ENCODE peak calls at places on chromosomes 12 and 14, in eight cellular contexts. V, C, E, L, F, K, I and U are unnamed samples.

GRCh38 chr12:27592548-27592947 is 68.5 kb downstream of the PPFIBP1 start:
- ATAC-seq in V (no peak), C (peak), E (peak), L (peak), F (peak), K (peak), I (peak), U (peak)

GRCh38 chr12:31570880-31571279 is 20.1 kb downstream of the DENND5B start:
- ATAC-seq in V (no peak), C (no peak), E (no peak), L (no peak), F (no peak), K (no peak), I (no peak), U (no peak)

GRCh38 chr12:1204581-1205121 is 213.6 kb downstream of the ERC1 start:
- ATAC-seq in V (no peak), C (no peak), E (no peak), L (peak), F (peak), K (no peak), I (no peak), U (no peak)

GRCh38 chr12:29559194-29559593 is 61.7 kb upstream of the OVCH1 start:
- ATAC-seq in V (no peak), C (no peak), E (no peak), L (no peak), F (no peak), K (no peak), I (no peak), U (no peak)

GRCh38 chr12:581321-581720 is 81.9 kb downstream of the NINJ2 start:
- ATAC-seq in V (no peak), C (peak), E (no peak), L (no peak), F (no peak), K (no peak), I (no peak), U (no peak)

GRCh38 chr12:113298861-113299545 is 35.9 kb downstream of the SLC8B1 start:
- ATAC-seq in V (no peak), C (peak), E (peak), L (peak), F (peak), K (peak), I (no peak), U (peak)

GRCh38 chr12:47121146-47121545 is 41.4 kb upstream of the AMIGO2 start:
- ATAC-seq in V (no peak), C (no peak), E (no peak), L (no peak), F (no peak), K (no peak), I (peak), U (no peak)

GRCh38 chr12:69779928-69780327 is 41.3 kb downstream of the RAB3IP start:
- ATAC-seq in V (peak), C (no peak), E (no peak), L (no peak), F (no peak), K (no peak), I (peak), U (no peak)

GRCh38 chr14:105395538-105395854 is 2.8 kb upstream of the TEX22 start:
- ATAC-seq in V (no peak), C (no peak), E (no peak), L (no peak), F (no peak), K (no peak), I (no peak), U (no peak)

GRCh38 chr14:76320486-76320885 is 55.5 kb upstream of the ESRRB start:
- ATAC-seq in V (no peak), C (no peak), E (no peak), L (no peak), F (no peak), K (no peak), I (no peak), U (no peak)

GRCh38 chr12:39011161-39011560 is 105.8 kb upstream of the CPNE8 start:
- ATAC-seq in V (no peak), C (no peak), E (no peak), L (no peak), F (no peak), K (no peak), I (no peak), U (no peak)

GRCh38 chr14:58297412-58297761 is 968 bp upstream of the ARID4A start:
- ATAC-seq in V (no peak), C (no peak), E (peak), L (no peak), F (no peak), K (no peak), I (no peak), U (no peak)

GRCh38 chr14:85060116-85060515 is 469.8 kb upstream of the FLRT2 start:
- ATAC-seq in V (no peak), C (no peak), E (no peak), L (no peak), F (no peak), K (no peak), I (no peak), U (no peak)

GRCh38 chr12:105083041-105083440 is 1.2 kb downstream of the ALDH1L2 start:
- ATAC-seq in V (no peak), C (no peak), E (no peak), L (no peak), F (no peak), K (no peak), I (no peak), U (no peak)

GRCh38 chr12:104648746-104649145 is 192.0 kb downstream of the CHST11 start:
- ATAC-seq in V (no peak), C (no peak), E (no peak), L (no peak), F (no peak), K (no peak), I (no peak), U (no peak)

GRCh38 chr12:45166056-45166455 is 49.8 kb upstream of the ANO6 start:
- ATAC-seq in V (no peak), C (peak), E (no peak), L (no peak), F (peak), K (peak), I (no peak), U (no peak)

GRCh38 chr12:132309162-132310086 is 20.0 kb downstream of the GALNT9 start:
- ATAC-seq in V (no peak), C (no peak), E (no peak), L (no peak), F (no peak), K (no peak), I (no peak), U (no peak)

GRCh38 chr14:97275276-97275675 is 478.1 kb downstream of the VRK1 start:
- ATAC-seq in V (no peak), C (no peak), E (no peak), L (no peak), F (no peak), K (no peak), I (peak), U (no peak)

GRCh38 chr12:52291267-52291935 is at the start of gene KRT81:
- ATAC-seq in V (no peak), C (no peak), E (no peak), L (no peak), F (no peak), K (no peak), I (no peak), U (no peak)

GRCh38 chr12:95623554-95624170 is 72.4 kb upstream of the USP44 start:
- ATAC-seq in V (peak), C (peak), E (peak), L (peak), F (peak), K (peak), I (peak), U (peak)

GRCh38 chr12:71469235-71469873 is 29.8 kb downstream of the LGR5 start:
- ATAC-seq in V (peak), C (no peak), E (no peak), L (no peak), F (no peak), K (peak), I (no peak), U (no peak)

GRCh38 chr14:31124197-31124596 is 83.4 kb downstream of the HECTD1 start:
- ATAC-seq in V (no peak), C (no peak), E (no peak), L (no peak), F (no peak), K (no peak), I (no peak), U (no peak)

GRCh38 chr12:130126023-130126432 is 36.2 kb upstream of the FZD10 start:
- ATAC-seq in V (no peak), C (peak), E (no peak), L (no peak), F (peak), K (peak), I (no peak), U (peak)

GRCh38 chr12:32502693-32503510 is 103.5 kb downstream of the FGD4 start:
- ATAC-seq in V (no peak), C (peak), E (peak), L (no peak), F (peak), K (peak), I (no peak), U (peak)

GRCh38 chr12:48473061-48473460 is 702 bp downstream of the ANP32D start:
- ATAC-seq in V (no peak), C (no peak), E (no peak), L (no peak), F (no peak), K (no peak), I (no peak), U (no peak)

GRCh38 chr12:124679533-124680371 is 112.3 kb upstream of the NCOR2 start:
- ATAC-seq in V (no peak), C (peak), E (no peak), L (peak), F (peak), K (peak), I (no peak), U (peak)

GRCh38 chr12:50659690-50660424 is 104.0 kb upstream of the ATF1 start:
- ATAC-seq in V (no peak), C (no peak), E (no peak), L (no peak), F (no peak), K (no peak), I (peak), U (no peak)

GRCh38 chr12:82184844-82185243 is 173.3 kb downstream of the CCDC59 start:
- ATAC-seq in V (no peak), C (no peak), E (no peak), L (no peak), F (no peak), K (no peak), I (no peak), U (no peak)

GRCh38 chr12:64145226-64145625 is 76.9 kb downstream of the KICS2 start:
- ATAC-seq in V (no peak), C (no peak), E (no peak), L (no peak), F (no peak), K (no peak), I (no peak), U (no peak)

GRCh38 chr12:1552978-1553471 is 41.4 kb downstream of the FBXL14 start:
- ATAC-seq in V (no peak), C (no peak), E (no peak), L (no peak), F (no peak), K (no peak), I (no peak), U (no peak)

GRCh38 chr14:54366726-54367707 is 29.8 kb upstream of the CDKN3 start:
- ATAC-seq in V (peak), C (peak), E (peak), L (peak), F (peak), K (peak), I (peak), U (peak)

GRCh38 chr14:54362089-54362504 is 34.7 kb upstream of the CDKN3 start:
- ATAC-seq in V (no peak), C (no peak), E (no peak), L (no peak), F (no peak), K (no peak), I (no peak), U (no peak)

GRCh38 chr14:54364555-54365415 is 32.0 kb upstream of the CDKN3 start:
- ATAC-seq in V (no peak), C (peak), E (no peak), L (peak), F (peak), K (peak), I (peak), U (peak)

GRCh38 chr14:54360667-54361066 is 36.1 kb upstream of the CDKN3 start:
- ATAC-seq in V (no peak), C (no peak), E (no peak), L (no peak), F (no peak), K (no peak), I (no peak), U (no peak)

DNA sequence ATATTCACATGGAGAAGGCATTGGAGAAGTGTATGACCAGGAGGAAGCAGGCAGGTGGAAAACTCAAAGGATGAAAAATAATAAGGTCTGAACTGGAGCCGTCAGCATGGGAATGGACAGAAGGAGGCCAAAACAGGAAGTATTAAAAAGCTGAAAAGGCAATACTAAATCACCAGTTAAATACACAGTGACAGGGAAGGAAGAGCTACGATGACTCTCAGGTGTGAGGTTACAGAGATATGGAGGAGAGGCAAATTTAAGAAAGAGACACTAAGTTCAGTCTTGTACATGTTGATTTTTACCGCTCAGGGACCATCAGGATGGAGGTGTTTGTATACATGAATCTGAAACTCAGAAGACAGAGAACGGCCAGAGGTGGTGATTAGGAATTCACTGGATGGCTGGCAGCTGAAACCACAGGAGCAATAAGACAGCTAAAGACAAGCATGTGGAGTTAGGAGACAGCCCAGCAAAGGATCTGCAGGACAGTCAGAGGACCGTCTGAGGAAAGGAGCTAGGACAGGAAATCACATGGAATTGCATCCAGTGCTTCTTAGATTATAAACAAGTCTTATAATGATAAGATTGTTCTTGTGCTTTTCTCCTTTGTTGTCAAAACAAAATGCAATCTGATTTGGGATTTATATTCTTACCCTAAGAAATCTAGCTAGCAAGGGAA is 33.9 kb upstream of the CDKN3 start:
- ATAC-seq in V (no peak), C (no peak), E (no peak), L (no peak), F (no peak), K (no peak), I (no peak), U (no peak)
- H3K4me3 ChIP-seq in V (no peak), C (no peak), E (no peak), L (no peak), F (no peak), K (no peak), I (no peak), U (no peak)

GRCh38 chr12:91106283-91106682 is 5.0 kb downstream of the LUM start:
- ATAC-seq in V (no peak), C (no peak), E (no peak), L (no peak), F (no peak), K (no peak), I (no peak), U (no peak)

GRCh38 chr12:91111366-91112321 is at the start of gene LUM:
- ATAC-seq in V (no peak), C (peak), E (peak), L (no peak), F (peak), K (no peak), I (peak), U (peak)

GRCh38 chr12:91108196-91108595 is 3.1 kb downstream of the LUM start:
- ATAC-seq in V (no peak), C (no peak), E (no peak), L (no peak), F (no peak), K (no peak), I (no peak), U (no peak)

GRCh38 chr12:91105807-91106206 is 5.5 kb downstream of the LUM start:
- ATAC-seq in V (no peak), C (no peak), E (no peak), L (no peak), F (no peak), K (no peak), I (no peak), U (no peak)

DNA sequence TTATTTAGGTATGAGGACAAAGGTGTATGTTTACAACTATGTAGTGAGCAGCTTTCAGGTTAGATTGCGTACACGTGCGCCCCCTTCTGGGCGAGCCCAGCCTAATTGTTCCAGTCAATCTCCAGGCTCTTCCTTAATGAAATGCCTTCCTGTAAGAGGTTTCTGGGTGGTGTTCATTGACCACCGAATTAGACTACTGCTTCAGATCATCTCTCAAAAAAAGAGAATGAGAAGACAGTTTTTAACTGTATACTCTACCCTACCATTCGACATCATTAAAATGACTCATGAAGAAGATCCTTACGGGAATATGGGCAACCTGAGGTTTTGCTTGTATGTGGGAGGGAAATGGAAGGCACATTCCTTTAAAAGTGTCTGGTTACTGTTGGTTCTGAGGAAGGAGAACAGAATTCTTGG is 2.1 kb downstream of the LUM start:
- ATAC-seq in V (peak), C (peak), E (peak), L (peak), F (peak), K (no peak), I (peak), U (peak)
- H3K27ac ChIP-seq in V (no peak), C (peak), E (no peak), L (no peak), F (no peak), K (no peak), I (no peak), U (peak)

GRCh38 chr14:54785111-54785777 is 117.4 kb downstream of the GCH1 start:
- ATAC-seq in V (no peak), C (peak), E (no peak), L (peak), F (peak), K (peak), I (no peak), U (no peak)
- H3K4me3 ChIP-seq in V (no peak), C (peak), E (no peak), L (peak), F (peak), K (peak), I (no peak), U (no peak)

GRCh38 chr14:54658836-54659235 is 91.9 kb downstream of the SAMD4A start:
- ATAC-seq in V (no peak), C (no peak), E (no peak), L (no peak), F (no peak), K (no peak), I (no peak), U (no peak)
- H3K27ac ChIP-seq in V (no peak), C (no peak), E (no peak), L (no peak), F (no peak), K (no peak), I (peak), U (no peak)

GRCh38 chr14:69395929-69396328 is 2.2 kb downstream of the ERH start:
- ATAC-seq in V (no peak), C (no peak), E (no peak), L (no peak), F (no peak), K (no peak), I (no peak), U (no peak)
- H3K4me3 ChIP-seq in V (no peak), C (no peak), E (no peak), L (no peak), F (no peak), K (no peak), I (peak), U (no peak)

GRCh38 chr14:71467419-71467818 is 464.8 kb upstream of the RGS6 start:
- ATAC-seq in V (no peak), C (no peak), E (no peak), L (no peak), F (no peak), K (no peak), I (peak), U (no peak)
- H3K27ac ChIP-seq in V (no peak), C (no peak), E (no peak), L (no peak), F (no peak), K (no peak), I (no peak), U (no peak)

GRCh38 chr14:68814376-68815287 is 21.8 kb upstream of the ZFP36L1 start:
- ATAC-seq in V (peak), C (no peak), E (no peak), L (peak), F (peak), K (no peak), I (peak), U (no peak)
- H3K4me3 ChIP-seq in V (peak), C (peak), E (no peak), L (peak), F (no peak), K (peak), I (no peak), U (peak)

GRCh38 chr12:89451876-89452275 is 72.7 kb downstream of the GALNT4 start:
- ATAC-seq in V (no peak), C (peak), E (no peak), L (peak), F (peak), K (no peak), I (no peak), U (peak)
- H3K27ac ChIP-seq in V (no peak), C (peak), E (peak), L (peak), F (peak), K (no peak), I (no peak), U (peak)

GRCh38 chr14:103550451-103551337 is 11.8 kb downstream of the BAG5 start:
- ATAC-seq in V (no peak), C (peak), E (no peak), L (peak), F (peak), K (no peak), I (no peak), U (peak)

GRCh38 chr14:103551338-103551762 is 11.1 kb downstream of the BAG5 start:
- ATAC-seq in V (no peak), C (peak), E (no peak), L (peak), F (peak), K (peak), I (no peak), U (peak)

GRCh38 chr14:103552011-103552797 is 10.3 kb downstream of the BAG5 start:
- ATAC-seq in V (peak), C (peak), E (peak), L (peak), F (peak), K (peak), I (peak), U (peak)

GRCh38 chr14:103555559-103556337 is 6.7 kb downstream of the BAG5 start:
- ATAC-seq in V (no peak), C (no peak), E (no peak), L (no peak), F (no peak), K (peak), I (no peak), U (no peak)

DNA sequence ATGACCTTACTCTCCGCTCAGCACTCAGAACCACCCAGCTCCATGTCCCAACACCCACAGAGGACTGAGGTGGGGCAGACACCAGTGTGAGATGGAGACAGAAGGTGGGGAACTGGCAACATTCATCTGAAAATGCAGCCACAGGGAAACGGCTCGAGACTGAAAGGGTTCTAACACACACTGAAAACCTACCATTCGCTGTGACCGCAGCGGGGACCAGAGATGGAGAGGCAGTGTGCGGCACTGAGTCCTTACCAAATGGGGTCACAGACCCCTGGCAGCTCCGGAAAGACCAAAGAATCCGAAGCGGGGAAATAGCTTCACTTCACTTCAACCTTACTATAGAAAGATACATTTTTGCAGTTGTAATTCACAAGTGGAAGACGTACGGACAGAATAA is 9.6 kb downstream of the BAG5 start:
- ATAC-seq in V (no peak), C (peak), E (peak), L (no peak), F (peak), K (no peak), I (no peak), U (no peak)
- H3K4me3 ChIP-seq in V (no peak), C (peak), E (no peak), L (no peak), F (no peak), K (no peak), I (no peak), U (no peak)